ENCODE peak calls at places on chromosomes 11 and 22, in five cellular contexts. One of them, this sample, is unnamed.

GRCh38 chr11:110373061-110373702 is 56.6 kb upstream of the FDX1 start:
- DNase-seq in A549: no peak
- DNase-seq in upper lobe of left lung: no peak
- DNase-seq in spleen: no peak
- DNase-seq in stomach: no peak
- DNase-seq in this sample: no peak

GRCh38 chr22:44193537-44193896 is 12.8 kb downstream of the PARVG start:
- DNase-seq in A549: no peak
- DNase-seq in stomach: no peak
- DNase-seq in spleen: no peak
- DNase-seq in upper lobe of left lung: no peak
- DNase-seq in this sample: peak

GRCh38 chr11:8204596-8204995 is 35.8 kb upstream of the RIC3 start:
- DNase-seq in upper lobe of left lung: no peak
- DNase-seq in stomach: no peak
- DNase-seq in A549: no peak
- DNase-seq in spleen: no peak
- DNase-seq in this sample: peak

GRCh38 chr11:35174666-35175065 is 35.7 kb downstream of the CD44 start:
- DNase-seq in upper lobe of left lung: no peak
- DNase-seq in A549: no peak
- DNase-seq in spleen: no peak
- DNase-seq in stomach: no peak
- DNase-seq in this sample: no peak

GRCh38 chr11:122751298-122752070 is 86.8 kb upstream of the CRTAM start:
- DNase-seq in stomach: no peak
- DNase-seq in upper lobe of left lung: no peak
- DNase-seq in spleen: no peak
- DNase-seq in A549: no peak
- DNase-seq in this sample: no peak

GRCh38 chr22:46000081-46001027 is 23.4 kb upstream of the WNT7B start:
- DNase-seq in spleen: peak
- DNase-seq in A549: no peak
- DNase-seq in stomach: no peak
- DNase-seq in upper lobe of left lung: no peak
- DNase-seq in this sample: no peak

GRCh38 chr11:126162286-126163030 is 49.0 kb downstream of the RPUSD4 start:
- DNase-seq in stomach: no peak
- DNase-seq in spleen: peak
- DNase-seq in upper lobe of left lung: no peak
- DNase-seq in A549: no peak
- DNase-seq in this sample: no peak

GRCh38 chr11:86152006-86152862 is 83.3 kb upstream of the PICALM start:
- DNase-seq in stomach: no peak
- DNase-seq in spleen: no peak
- DNase-seq in upper lobe of left lung: no peak
- DNase-seq in A549: no peak
- DNase-seq in this sample: no peak

GRCh38 chr11:113778111-113778910 is 1.3 kb upstream of the CLDN25 start:
- DNase-seq in upper lobe of left lung: no peak
- DNase-seq in A549: no peak
- DNase-seq in spleen: no peak
- DNase-seq in stomach: peak
- DNase-seq in this sample: no peak

GRCh38 chr11:35343033-35343598 is 76.2 kb downstream of the SLC1A2 start:
- DNase-seq in A549: no peak
- DNase-seq in stomach: no peak
- DNase-seq in spleen: no peak
- DNase-seq in upper lobe of left lung: peak
- DNase-seq in this sample: no peak

GRCh38 chr11:3094223-3094824 is 37.1 kb upstream of the CARS1 start:
- DNase-seq in A549: no peak
- DNase-seq in upper lobe of left lung: no peak
- DNase-seq in stomach: peak
- DNase-seq in spleen: no peak
- DNase-seq in this sample: peak

GRCh38 chr11:72174299-72175070 is 17.5 kb upstream of the FOLR1 start:
- DNase-seq in stomach: no peak
- DNase-seq in spleen: no peak
- DNase-seq in A549: no peak
- DNase-seq in upper lobe of left lung: no peak
- DNase-seq in this sample: no peak

GRCh38 chr11:114075891-114076441 is 16.5 kb downstream of the ZBTB16 start:
- DNase-seq in stomach: no peak
- DNase-seq in upper lobe of left lung: peak
- DNase-seq in spleen: no peak
- DNase-seq in A549: peak
- DNase-seq in this sample: no peak

GRCh38 chr22:35472488-35472887 is 68.1 kb upstream of the RASD2 start:
- DNase-seq in stomach: no peak
- DNase-seq in spleen: no peak
- DNase-seq in upper lobe of left lung: no peak
- DNase-seq in A549: no peak
- DNase-seq in this sample: no peak

GRCh38 chr22:35475545-35475944 is 65.1 kb upstream of the RASD2 start:
- DNase-seq in stomach: no peak
- DNase-seq in A549: no peak
- DNase-seq in spleen: no peak
- DNase-seq in upper lobe of left lung: no peak
- DNase-seq in this sample: no peak

GRCh38 chr22:35473971-35474370 is 66.7 kb upstream of the RASD2 start:
- DNase-seq in A549: no peak
- DNase-seq in spleen: no peak
- DNase-seq in upper lobe of left lung: no peak
- DNase-seq in stomach: no peak
- DNase-seq in this sample: no peak

GRCh38 chr22:35467788-35468187 is 67.8 kb downstream of the MCM5 start:
- DNase-seq in A549: no peak
- DNase-seq in stomach: peak
- DNase-seq in spleen: peak
- DNase-seq in upper lobe of left lung: peak
- DNase-seq in this sample: peak

GRCh38 chr22:35470903-35471321 is 69.7 kb upstream of the RASD2 start:
- DNase-seq in upper lobe of left lung: no peak
- DNase-seq in spleen: no peak
- DNase-seq in A549: no peak
- DNase-seq in stomach: no peak
- DNase-seq in this sample: no peak
- TF ChIP-seq POLR2A in upper lobe of left lung: no peak
- TF ChIP-seq POLR2A in spleen: no peak
- TF ChIP-seq POLR2A in A549: no peak
- TF ChIP-seq POLR2A in stomach: no peak
- TF ChIP-seq POLR2A in this sample: no peak

GRCh38 chr11:118528511-118528910 is 1.2 kb downstream of the TTC36 start:
- DNase-seq in A549: no peak
- DNase-seq in stomach: no peak
- DNase-seq in upper lobe of left lung: no peak
- DNase-seq in spleen: no peak
- DNase-seq in this sample: no peak
- H3K4me3 ChIP-seq in A549: no peak
- H3K4me3 ChIP-seq in stomach: no peak
- H3K4me3 ChIP-seq in upper lobe of left lung: no peak
- H3K4me3 ChIP-seq in spleen: no peak
- H3K4me3 ChIP-seq in this sample: no peak

DNA sequence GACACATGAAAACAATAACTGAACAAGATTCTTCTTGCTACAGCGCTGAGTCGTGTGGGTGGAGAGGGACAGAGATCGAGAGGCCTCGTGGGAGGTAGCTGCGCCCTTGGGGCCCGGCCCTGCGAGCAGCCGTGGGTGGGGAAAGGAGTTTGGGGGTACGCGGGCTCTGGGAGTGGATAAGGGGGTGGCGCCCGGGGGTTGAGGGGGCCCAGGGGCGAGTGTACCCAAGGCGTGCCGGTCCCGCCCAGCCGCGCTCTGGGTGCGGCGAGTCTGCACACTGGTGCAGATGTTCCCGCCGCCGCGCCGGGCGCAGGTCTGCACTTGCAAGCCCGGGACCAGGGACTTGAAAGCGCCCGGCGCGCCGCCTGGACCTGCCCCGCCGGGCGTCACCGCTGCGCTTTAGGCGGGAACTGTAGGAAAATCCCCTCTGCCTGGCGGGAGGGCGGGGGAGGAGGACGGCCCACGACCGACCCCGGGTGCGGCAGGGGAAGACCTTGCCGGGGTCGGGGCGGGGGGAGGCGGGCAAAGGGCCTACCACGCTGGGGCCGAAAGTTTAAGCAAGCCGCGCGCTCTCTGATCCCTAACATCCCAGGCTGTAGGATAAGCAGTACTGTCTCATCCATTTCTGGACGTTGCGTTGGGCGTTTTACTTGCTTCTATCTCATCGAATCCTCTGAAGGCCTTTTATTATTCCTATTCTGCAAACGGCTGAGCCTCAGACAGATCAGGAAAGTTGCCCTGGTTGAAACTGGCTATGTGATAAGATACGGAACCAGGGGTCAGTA is 1.4 kb upstream of the KREMEN1 start:
- DNase-seq in stomach: peak
- DNase-seq in upper lobe of left lung: peak
- DNase-seq in A549: no peak
- DNase-seq in spleen: peak
- DNase-seq in this sample: peak
- TF ChIP-seq POLR2A in stomach: no peak
- TF ChIP-seq POLR2A in upper lobe of left lung: no peak
- TF ChIP-seq POLR2A in A549: no peak
- TF ChIP-seq POLR2A in spleen: no peak
- TF ChIP-seq POLR2A in this sample: no peak

GRCh38 chr11:47593492-47593933 is 698 bp downstream of the C1QTNF4 start:
- DNase-seq in stomach: no peak
- DNase-seq in spleen: peak
- DNase-seq in upper lobe of left lung: no peak
- DNase-seq in A549: no peak
- DNase-seq in this sample: no peak

GRCh38 chr11:47592970-47593369 is 1.2 kb downstream of the C1QTNF4 start:
- DNase-seq in stomach: no peak
- DNase-seq in upper lobe of left lung: no peak
- DNase-seq in spleen: peak
- DNase-seq in A549: no peak
- DNase-seq in this sample: no peak

GRCh38 chr11:47595967-47596366 is 1.8 kb upstream of the C1QTNF4 start:
- DNase-seq in upper lobe of left lung: no peak
- DNase-seq in spleen: peak
- DNase-seq in stomach: no peak
- DNase-seq in A549: no peak
- DNase-seq in this sample: no peak

GRCh38 chr11:47595029-47595428 is 818 bp upstream of the C1QTNF4 start:
- DNase-seq in spleen: no peak
- DNase-seq in stomach: no peak
- DNase-seq in upper lobe of left lung: no peak
- DNase-seq in A549: no peak
- DNase-seq in this sample: no peak

DNA sequence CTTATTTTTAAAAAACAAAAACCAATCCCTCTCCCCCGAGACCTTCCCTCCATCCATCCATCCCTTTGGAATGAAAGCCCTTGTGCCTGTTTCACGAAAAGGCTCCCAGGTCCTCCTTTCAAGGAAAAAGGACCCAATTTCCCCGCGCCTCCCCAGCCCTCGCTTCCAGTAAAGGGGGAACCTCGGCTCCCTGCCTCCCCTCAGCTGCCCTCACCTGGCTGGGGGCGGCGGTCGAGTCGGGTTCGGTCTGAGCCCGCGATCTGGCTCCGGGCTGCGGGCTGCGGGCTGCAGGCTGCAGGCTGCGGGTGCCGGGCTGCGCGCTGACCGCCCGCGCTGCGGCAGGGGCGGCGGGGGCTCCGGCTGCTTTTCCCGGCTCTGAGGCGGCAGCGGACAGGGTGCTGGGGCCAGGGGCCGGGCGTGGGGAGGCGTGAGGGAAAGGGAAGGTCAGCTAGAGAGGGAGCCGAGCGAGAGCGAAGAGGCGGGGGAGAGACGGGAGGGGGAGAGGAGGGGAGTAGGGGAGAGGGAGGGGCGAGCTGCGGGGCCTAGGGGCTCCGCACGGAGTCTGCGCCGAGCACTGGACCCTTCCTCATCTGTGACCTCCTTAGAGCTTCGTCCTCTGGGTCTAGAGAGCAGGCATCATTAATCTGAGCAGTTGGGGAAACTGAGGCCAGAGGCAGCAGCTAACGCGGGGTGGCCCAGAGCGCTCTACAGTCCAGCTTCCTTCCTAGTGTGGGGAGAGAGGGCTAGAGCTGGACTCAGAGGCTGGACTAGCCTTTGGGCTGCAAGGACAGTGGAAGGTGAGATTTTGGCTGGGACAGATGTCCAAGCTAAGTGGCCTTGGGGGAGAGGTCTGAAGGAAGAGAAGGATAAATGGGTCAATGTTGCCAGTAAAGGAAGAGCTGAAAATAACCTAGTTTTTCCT is at the start of gene C1QTNF4:
- DNase-seq in upper lobe of left lung: no peak
- DNase-seq in spleen: peak
- DNase-seq in A549: no peak
- DNase-seq in stomach: no peak
- DNase-seq in this sample: no peak
- H3K4me3 ChIP-seq in upper lobe of left lung: peak
- H3K4me3 ChIP-seq in spleen: peak
- H3K4me3 ChIP-seq in A549: peak
- H3K4me3 ChIP-seq in stomach: peak
- H3K4me3 ChIP-seq in this sample: peak

GRCh38 chr11:76702378-76703128 is 32.0 kb upstream of the LRRC32 start:
- DNase-seq in stomach: no peak
- DNase-seq in upper lobe of left lung: no peak
- DNase-seq in A549: no peak
- DNase-seq in spleen: no peak
- DNase-seq in this sample: no peak
- TF ChIP-seq POLR2A in stomach: no peak
- TF ChIP-seq POLR2A in upper lobe of left lung: no peak
- TF ChIP-seq POLR2A in A549: no peak
- TF ChIP-seq POLR2A in spleen: no peak
- TF ChIP-seq POLR2A in this sample: no peak

GRCh38 chr22:30542811-30543188 is 3.7 kb downstream of the SEC14L6 start:
- DNase-seq in upper lobe of left lung: no peak
- DNase-seq in A549: no peak
- DNase-seq in stomach: no peak
- DNase-seq in spleen: no peak
- DNase-seq in this sample: no peak
- H3K4me3 ChIP-seq in upper lobe of left lung: peak
- H3K4me3 ChIP-seq in A549: no peak
- H3K4me3 ChIP-seq in stomach: peak
- H3K4me3 ChIP-seq in spleen: no peak
- H3K4me3 ChIP-seq in this sample: no peak